ENCODE peak calls at places on chromosomes 12 and 14, in five cellular contexts. E is activated naive CD4-positive, alpha-beta T cell treated with anti-CD3 and anti-CD28 coated beads, Interleukin-2, amount 10 ng/mL, durations not matched to agents 7 days and 5 days; S is nephron progenitor cell; Y is astrocyte of the spinal cord; R is dermis microvascular lymphatic vessel endothelial cell. T is an unnamed sample.

GRCh38 chr12:57522019-57522886 is at the start of gene MBD6:
- DNase-seq in E (peak; percentile 93), S (peak; percentile 95), Y (peak; percentile 96), R (peak; percentile 73), T (peak; percentile 94)

GRCh38 chr14:24095196-24096068 is 1.3 kb downstream of the PCK2 start:
- DNase-seq in E (peak; percentile 65), S (peak; percentile 59), Y (peak; percentile 4), R (no peak), T (peak; percentile 25)

GRCh38 chr14:27366596-27366995 is 768.8 kb upstream of the NOVA1 start:
- DNase-seq in E (no peak), S (no peak), Y (no peak), R (no peak), T (no peak)

GRCh38 chr14:85380891-85381290 is 149.1 kb upstream of the FLRT2 start:
- DNase-seq in E (no peak), S (no peak), Y (peak; percentile 9), R (peak; percentile 24), T (peak; percentile 59)

GRCh38 chr14:31897581-31898186 is 179.4 kb upstream of the ARHGAP5 start:
- DNase-seq in E (no peak), S (no peak), Y (no peak), R (no peak), T (no peak)

GRCh38 chr12:113935459-113935858 is 30.7 kb downstream of the RBM19 start:
- DNase-seq in E (no peak), S (no peak), Y (no peak), R (no peak), T (peak; percentile 49)

GRCh38 chr14:30550335-30550734 is 8.6 kb upstream of the G2E3 start:
- DNase-seq in E (no peak), S (no peak), Y (peak; percentile 57), R (no peak), T (no peak)

GRCh38 chr12:9273276-9273675 is 65.1 kb upstream of the PZP start:
- DNase-seq in E (no peak), S (no peak), Y (peak; percentile 17), R (no peak), T (no peak)

GRCh38 chr12:77372469-77372868 is 307.1 kb upstream of the E2F7 start:
- DNase-seq in E (no peak), S (no peak), Y (no peak), R (no peak), T (no peak)